ENCODE peak calls at places on chromosomes 5 and 9, in four cellular contexts. Y, R, J and Q are unnamed samples.

GRCh38 chr5:158026248-158027031 is 167.5 kb upstream of the CLINT1 start:
- DNase-seq in Y (no peak), R (no peak), J (no peak), Q (no peak)

GRCh38 chr5:173790836-173791546 is 97.2 kb upstream of the CPEB4 start:
- DNase-seq in Y (no peak), R (no peak), J (no peak), Q (no peak)

GRCh38 chr9:94991961-94992907 is 265.7 kb downstream of the AOPEP start:
- DNase-seq in Y (no peak), R (no peak), J (no peak), Q (no peak)

GRCh38 chr5:159905496-159905895 is 10.8 kb upstream of the ADRA1B start:
- DNase-seq in Y (no peak), R (no peak), J (peak), Q (no peak)

GRCh38 chr5:128407956-128408355 is 130.1 kb downstream of the FBN2 start:
- DNase-seq in Y (no peak), R (no peak), J (no peak), Q (no peak)

GRCh38 chr9:7479300-7479699 is 320.3 kb downstream of the DMAC1 start:
- DNase-seq in Y (no peak), R (no peak), J (no peak), Q (no peak)

GRCh38 chr5:134510970-134511795 is 14.3 kb upstream of the JADE2 start:
- DNase-seq in Y (no peak), R (peak), J (peak), Q (no peak)

GRCh38 chr9:100473271-100474081 is 527 bp downstream of the TMEFF1 start:
- DNase-seq in Y (peak), R (peak), J (peak), Q (peak)

GRCh38 chr9:107154291-107154690 is 128.8 kb upstream of the RAD23B start:
- DNase-seq in Y (no peak), R (no peak), J (no peak), Q (no peak)

GRCh38 chr5:23389543-23390215 is 117.7 kb upstream of the PRDM9 start:
- DNase-seq in Y (no peak), R (no peak), J (no peak), Q (no peak)

GRCh38 chr9:134971196-134971595 is 53.5 kb upstream of the FCN1 start:
- DNase-seq in Y (no peak), R (no peak), J (no peak), Q (no peak)

GRCh38 chr9:118577121-118577520 is 792.1 kb downstream of the BRINP1 start:
- DNase-seq in Y (no peak), R (no peak), J (peak), Q (no peak)

GRCh38 chr9:126696091-126696763 is 82.5 kb downstream of the LMX1B start:
- DNase-seq in Y (no peak), R (no peak), J (no peak), Q (no peak)

GRCh38 chr5:3854069-3854741 is 258.6 kb downstream of the IRX1 start:
- DNase-seq in Y (no peak), R (no peak), J (no peak), Q (no peak)

GRCh38 chr5:165086424-165086823 is 1581.0 kb downstream of the MAT2B start:
- DNase-seq in Y (no peak), R (no peak), J (no peak), Q (no peak)

GRCh38 chr5:120466337-120467006 is 2.4 kb downstream of the PRR16 start:
- DNase-seq in Y (peak), R (no peak), J (no peak), Q (no peak)

GRCh38 chr5:124524552-124525232 is 221.7 kb downstream of the ZNF608 start:
- DNase-seq in Y (peak), R (no peak), J (no peak), Q (no peak)

GRCh38 chr5:167592114-167592513 is 699.3 kb upstream of the WWC1 start:
- DNase-seq in Y (no peak), R (no peak), J (no peak), Q (no peak)

GRCh38 chr5:170491479-170491878 is 12.3 kb upstream of the KCNIP1 start:
- DNase-seq in Y (no peak), R (no peak), J (peak), Q (no peak)

GRCh38 chr5:147520450-147520849 is 10.6 kb upstream of the DPYSL3 start:
- DNase-seq in Y (no peak), R (no peak), J (no peak), Q (no peak)

GRCh38 chr9:129493714-129494047 is 127.2 kb downstream of the C9orf50 start:
- DNase-seq in Y (no peak), R (no peak), J (no peak), Q (no peak)

GRCh38 chr5:127959152-127959764 is 124.3 kb upstream of the SLC12A2 start:
- DNase-seq in Y (no peak), R (no peak), J (peak), Q (no peak)

GRCh38 chr9:135612437-135612836 is 26.9 kb downstream of the GLT6D1 start:
- DNase-seq in Y (no peak), R (no peak), J (no peak), Q (no peak)

GRCh38 chr9:126709241-126709640 is 95.5 kb downstream of the LMX1B start:
- DNase-seq in Y (no peak), R (no peak), J (no peak), Q (no peak)

GRCh38 chr5:41856644-41857491 is 13.4 kb downstream of the OXCT1 start:
- DNase-seq in Y (peak), R (peak), J (peak), Q (peak)

GRCh38 chr9:87464110-87464991 is 33.3 kb upstream of the DAPK1 start:
- DNase-seq in Y (peak), R (no peak), J (no peak), Q (no peak)

GRCh38 chr5:168865973-168866372 is 286.8 kb upstream of the PANK3 start:
- DNase-seq in Y (no peak), R (no peak), J (no peak), Q (peak)

GRCh38 chr9:65449423-65449822 is 164.4 kb upstream of the FOXD4L5 start:
- DNase-seq in Y (no peak), R (no peak), J (no peak), Q (no peak)

GRCh38 chr9:34989946-34990635 is 546 bp downstream of the DNAJB5 start:
- DNase-seq in Y (peak), R (peak), J (no peak), Q (peak)

GRCh38 chr9:93675336-93676150 is 99.2 kb downstream of the PHF2 start:
- DNase-seq in Y (no peak), R (no peak), J (no peak), Q (no peak)

DNA sequence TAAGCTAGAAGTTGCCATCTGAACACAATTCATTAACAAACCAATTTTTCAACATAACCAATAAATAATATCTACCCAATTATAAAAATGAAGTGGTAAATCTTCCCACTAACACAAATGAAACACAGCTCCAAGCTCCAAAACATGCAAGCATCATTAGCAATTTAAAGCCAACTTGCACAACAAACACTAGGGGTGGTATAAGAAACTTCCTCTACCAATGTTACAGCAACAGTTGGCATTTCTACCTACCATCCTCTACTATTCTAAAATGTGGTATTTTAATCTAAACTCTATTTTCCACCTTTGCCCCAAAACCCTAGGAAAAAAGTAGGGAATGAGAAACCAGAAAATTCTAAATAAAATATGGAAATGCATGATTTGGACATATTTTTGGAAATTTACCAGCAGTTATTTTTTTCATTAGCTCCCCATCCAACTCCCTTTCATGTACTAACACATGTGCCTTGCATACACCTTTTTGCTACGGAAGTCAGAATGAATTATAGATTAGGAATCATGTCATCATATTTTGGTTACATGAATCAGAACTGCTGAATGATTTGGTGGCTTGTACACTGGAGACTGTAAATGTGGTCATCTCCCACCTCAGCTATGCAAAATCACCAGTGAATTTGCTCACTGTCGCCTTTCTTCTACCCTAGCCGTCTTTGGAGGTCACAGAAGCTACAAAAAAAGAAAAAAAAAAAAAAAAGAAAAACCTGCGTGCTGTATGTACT is 4.1 kb downstream of the NR6A1 start:
- DNase-seq in Y (no peak), R (no peak), J (no peak), Q (no peak)
- TF ChIP-seq CTCF in Y (peak), R (peak), J (peak), Q (peak)

GRCh38 chr9:114283551-114284111 is 39.3 kb upstream of the ORM1 start:
- DNase-seq in Y (no peak), R (no peak), J (no peak), Q (no peak)
- TF ChIP-seq CTCF in Y (no peak), R (no peak), J (no peak), Q (no peak)

GRCh38 chr5:139287890-139288635 is 5.5 kb upstream of the MATR3 start:
- DNase-seq in Y (no peak), R (no peak), J (no peak), Q (no peak)
- TF ChIP-seq CTCF in Y (peak), R (no peak), J (no peak), Q (no peak)

GRCh38 chr5:39986614-39987013 is 561.8 kb upstream of the DAB2 start:
- DNase-seq in Y (no peak), R (no peak), J (no peak), Q (no peak)
- TF ChIP-seq CTCF in Y (peak), R (no peak), J (peak), Q (no peak)

DNA sequence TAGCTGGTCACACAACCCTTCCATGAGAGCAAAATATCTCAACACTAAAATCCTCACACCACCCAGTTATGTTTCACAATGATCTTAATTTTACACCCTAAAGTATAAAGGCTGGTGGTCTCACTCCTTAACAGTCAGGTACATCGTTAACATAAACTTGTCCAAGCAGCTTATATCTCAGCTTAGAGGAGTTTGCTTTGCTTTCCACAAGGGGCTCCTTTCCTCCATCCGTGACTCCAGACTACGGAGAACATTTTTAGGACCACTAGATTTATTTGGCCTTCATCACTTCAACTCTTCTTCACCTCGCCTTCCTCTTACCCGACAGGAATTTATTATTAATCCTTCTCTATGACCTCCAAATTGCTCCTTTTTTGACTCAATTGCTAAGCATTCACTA is 1014.1 kb upstream of the NUDT12 start:
- DNase-seq in Y (no peak), R (no peak), J (no peak), Q (no peak)
- TF ChIP-seq CTCF in Y (no peak), R (no peak), J (no peak), Q (no peak)

DNA sequence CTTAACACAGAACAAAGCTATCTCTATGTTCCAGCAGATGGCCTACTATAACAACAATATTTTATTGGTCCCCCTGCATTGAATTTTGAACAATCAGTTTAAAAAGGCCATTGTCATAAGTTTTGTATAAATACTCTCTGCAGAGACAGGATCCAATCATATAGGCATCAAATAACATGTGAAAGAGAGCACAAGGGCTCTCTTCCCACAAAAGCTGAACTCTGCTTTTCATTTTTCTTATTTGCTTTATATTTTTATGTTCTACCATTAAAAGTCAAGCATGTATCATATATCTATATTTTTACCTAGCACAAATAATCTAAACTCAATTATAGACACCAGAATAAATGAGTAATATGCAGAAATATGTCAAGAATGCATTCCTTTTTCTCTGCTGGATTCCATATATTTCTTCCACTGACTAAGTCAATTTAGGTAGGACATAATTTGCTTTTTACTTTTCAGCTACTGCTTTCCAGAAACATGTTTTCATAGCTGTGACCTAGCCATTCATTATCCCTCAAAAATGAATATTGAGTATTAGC is 143.6 kb downstream of the CDH9 start:
- DNase-seq in Y (no peak), R (no peak), J (no peak), Q (no peak)
- TF ChIP-seq CTCF in Y (no peak), R (no peak), J (no peak), Q (no peak)

DNA sequence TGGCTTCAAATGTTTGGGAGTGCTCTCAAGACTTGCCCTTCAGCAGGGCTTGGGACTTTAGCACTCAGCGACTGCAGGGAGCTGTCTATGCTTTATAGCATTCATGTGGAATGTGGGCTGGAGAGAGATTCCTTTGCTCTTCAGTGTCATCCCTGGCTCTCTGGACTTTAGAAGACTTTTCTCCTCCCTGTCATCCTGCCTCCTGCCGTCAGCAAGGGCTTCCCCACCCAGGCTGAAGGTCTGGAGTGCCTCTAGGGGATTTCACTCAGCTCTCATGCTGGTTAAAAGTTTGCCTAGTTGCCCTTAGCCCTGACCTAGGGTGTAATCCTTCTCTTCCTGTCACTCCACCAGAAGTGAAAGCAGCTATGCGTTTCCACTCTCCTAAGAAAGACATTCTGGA is 210.9 kb downstream of the FRMD3 start:
- DNase-seq in Y (no peak), R (no peak), J (peak), Q (no peak)
- TF ChIP-seq CTCF in Y (no peak), R (no peak), J (no peak), Q (no peak)